ENCODE peak calls at places on chromosomes 13 and 19, in six cellular contexts. One of them, this sample, is unnamed.

GRCh38 chr19:46372901-46373572 is 26.1 kb downstream of the PPP5C start:
- DNase-seq in heart left ventricle: no peak
- DNase-seq in cardiac fibroblast: peak; percentile 28
- DNase-seq in activated B cell treated with CpG ODN at 0.5 μM for 24 hours: no peak
- DNase-seq in adrenal gland: peak; percentile 55
- DNase-seq in fibroblast of mammary gland: peak; percentile 62
- DNase-seq in this sample: no peak

GRCh38 chr13:56988543-56988942 is 152.2 kb upstream of the PRR20A start:
- DNase-seq in cardiac fibroblast: no peak
- DNase-seq in heart left ventricle: no peak
- DNase-seq in fibroblast of mammary gland: no peak
- DNase-seq in activated B cell treated with CpG ODN at 0.5 μM for 24 hours: no peak
- DNase-seq in adrenal gland: no peak
- DNase-seq in this sample: no peak

GRCh38 chr19:11506101-11506555 is 489 bp upstream of the ZNF653 start:
- DNase-seq in heart left ventricle: peak; percentile 25
- DNase-seq in adrenal gland: no peak
- DNase-seq in cardiac fibroblast: no peak
- DNase-seq in activated B cell treated with CpG ODN at 0.5 μM for 24 hours: no peak
- DNase-seq in fibroblast of mammary gland: no peak
- DNase-seq in this sample: no peak

GRCh38 chr13:43472980-43473379 is 313.8 kb downstream of the ENOX1 start:
- DNase-seq in heart left ventricle: no peak
- DNase-seq in fibroblast of mammary gland: no peak
- DNase-seq in cardiac fibroblast: peak; percentile 3
- DNase-seq in adrenal gland: no peak
- DNase-seq in activated B cell treated with CpG ODN at 0.5 μM for 24 hours: no peak
- DNase-seq in this sample: no peak

GRCh38 chr13:45200701-45201230 is at the start of gene KCTD4:
- DNase-seq in heart left ventricle: no peak
- DNase-seq in cardiac fibroblast: peak; percentile 32
- DNase-seq in activated B cell treated with CpG ODN at 0.5 μM for 24 hours: no peak
- DNase-seq in fibroblast of mammary gland: no peak
- DNase-seq in adrenal gland: no peak
- DNase-seq in this sample: no peak

GRCh38 chr13:28421674-28422410 is 73.1 kb downstream of the FLT1 start:
- DNase-seq in cardiac fibroblast: no peak
- DNase-seq in heart left ventricle: no peak
- DNase-seq in fibroblast of mammary gland: no peak
- DNase-seq in adrenal gland: no peak
- DNase-seq in activated B cell treated with CpG ODN at 0.5 μM for 24 hours: no peak
- DNase-seq in this sample: no peak

GRCh38 chr13:71799320-71799719 is 67.7 kb downstream of the DACH1 start:
- DNase-seq in heart left ventricle: no peak
- DNase-seq in fibroblast of mammary gland: no peak
- DNase-seq in cardiac fibroblast: no peak
- DNase-seq in adrenal gland: no peak
- DNase-seq in activated B cell treated with CpG ODN at 0.5 μM for 24 hours: no peak
- DNase-seq in this sample: no peak

GRCh38 chr13:77055158-77055557 is 28.2 kb upstream of the FBXL3 start:
- DNase-seq in adrenal gland: no peak
- DNase-seq in activated B cell treated with CpG ODN at 0.5 μM for 24 hours: no peak
- DNase-seq in fibroblast of mammary gland: no peak
- DNase-seq in heart left ventricle: no peak
- DNase-seq in cardiac fibroblast: no peak
- DNase-seq in this sample: no peak

GRCh38 chr19:38685666-38686529 is 38.4 kb downstream of the ACTN4 start:
- DNase-seq in fibroblast of mammary gland: peak; percentile 67
- DNase-seq in cardiac fibroblast: peak; percentile 83
- DNase-seq in activated B cell treated with CpG ODN at 0.5 μM for 24 hours: no peak
- DNase-seq in heart left ventricle: no peak
- DNase-seq in adrenal gland: no peak
- DNase-seq in this sample: no peak

GRCh38 chr19:1360126-1360817 is 23.4 kb upstream of the NDUFS7 start:
- DNase-seq in fibroblast of mammary gland: no peak
- DNase-seq in heart left ventricle: no peak
- DNase-seq in cardiac fibroblast: peak; percentile 24
- DNase-seq in adrenal gland: no peak
- DNase-seq in activated B cell treated with CpG ODN at 0.5 μM for 24 hours: no peak
- DNase-seq in this sample: no peak

DNA sequence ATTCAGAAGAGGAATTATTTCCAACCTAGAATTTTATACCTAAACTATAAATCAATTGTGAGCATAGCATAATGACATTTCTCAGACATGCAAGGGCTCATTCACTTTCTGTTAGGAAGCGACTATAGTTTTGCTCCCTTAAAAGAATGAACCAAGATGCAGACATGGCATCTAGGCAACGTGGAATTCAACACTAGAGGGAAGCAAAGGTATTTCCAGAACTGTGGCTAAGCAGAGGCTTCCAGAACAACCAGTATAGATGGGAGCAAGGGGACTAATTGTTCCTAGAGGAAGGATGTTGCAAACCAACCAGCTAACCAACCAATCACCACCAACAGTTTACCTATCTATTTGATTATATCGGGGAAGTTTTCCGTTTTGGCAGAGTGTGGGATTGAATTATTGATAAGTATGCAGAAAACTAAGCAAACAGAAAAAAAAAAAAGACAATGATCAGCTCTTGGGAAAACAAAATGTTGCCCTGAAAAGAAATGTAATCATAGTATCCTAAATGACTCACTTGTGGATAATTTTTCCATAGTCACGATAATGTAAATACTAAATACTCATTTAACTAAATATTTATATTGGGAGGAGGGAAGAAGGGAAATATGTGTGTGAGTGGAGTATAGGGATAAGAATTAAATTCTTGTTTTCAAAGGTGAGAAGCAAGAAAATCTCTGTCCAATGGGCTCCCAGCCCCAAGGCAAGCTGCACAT is 21.1 kb downstream of the ARL11 start:
- DNase-seq in cardiac fibroblast: peak; percentile 67
- DNase-seq in fibroblast of mammary gland: peak; percentile 58
- DNase-seq in adrenal gland: no peak
- DNase-seq in activated B cell treated with CpG ODN at 0.5 μM for 24 hours: no peak
- DNase-seq in heart left ventricle: no peak
- DNase-seq in this sample: no peak
- TF ChIP-seq CTCF in cardiac fibroblast: peak; percentile 56
- TF ChIP-seq CTCF in fibroblast of mammary gland: peak; percentile 57
- TF ChIP-seq CTCF in adrenal gland: peak; percentile 24
- TF ChIP-seq CTCF in activated B cell treated with CpG ODN at 0.5 μM for 24 hours: no peak
- TF ChIP-seq CTCF in heart left ventricle: peak; percentile 37
- TF ChIP-seq CTCF in this sample: no peak

DNA sequence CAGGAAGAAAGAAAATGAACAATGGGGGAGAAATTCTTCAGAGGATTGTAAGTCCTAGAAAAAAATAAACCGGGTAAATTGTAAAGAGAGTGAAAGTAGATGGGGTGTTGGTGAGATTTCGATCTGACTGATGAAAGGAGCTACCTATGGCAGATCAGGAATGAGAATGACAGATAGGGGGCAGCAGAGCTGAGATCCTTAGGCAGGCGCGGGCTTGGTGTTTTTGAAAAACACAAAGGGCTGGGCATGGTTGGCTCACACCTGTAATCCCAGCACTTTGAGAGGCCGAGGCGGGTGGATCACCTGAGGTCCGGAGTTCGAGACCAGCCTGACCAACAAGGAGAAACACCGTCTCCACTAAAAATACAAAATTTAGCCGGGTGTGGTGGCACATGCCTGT is 1468.6 kb upstream of the SLC10A2 start:
- DNase-seq in activated B cell treated with CpG ODN at 0.5 μM for 24 hours: no peak
- DNase-seq in cardiac fibroblast: no peak
- DNase-seq in heart left ventricle: no peak
- DNase-seq in fibroblast of mammary gland: no peak
- DNase-seq in adrenal gland: no peak
- DNase-seq in this sample: no peak
- TF ChIP-seq CTCF in activated B cell treated with CpG ODN at 0.5 μM for 24 hours: no peak
- TF ChIP-seq CTCF in cardiac fibroblast: no peak
- TF ChIP-seq CTCF in heart left ventricle: no peak
- TF ChIP-seq CTCF in fibroblast of mammary gland: no peak
- TF ChIP-seq CTCF in adrenal gland: no peak
- TF ChIP-seq CTCF in this sample: no peak

GRCh38 chr13:76017861-76018556 is 381.9 kb downstream of the LMO7 start:
- DNase-seq in fibroblast of mammary gland: no peak
- DNase-seq in activated B cell treated with CpG ODN at 0.5 μM for 24 hours: no peak
- DNase-seq in cardiac fibroblast: no peak
- DNase-seq in heart left ventricle: no peak
- DNase-seq in adrenal gland: no peak
- DNase-seq in this sample: no peak

GRCh38 chr13:76023644-76024043 is 387.5 kb downstream of the LMO7 start:
- DNase-seq in heart left ventricle: no peak
- DNase-seq in adrenal gland: no peak
- DNase-seq in activated B cell treated with CpG ODN at 0.5 μM for 24 hours: no peak
- DNase-seq in fibroblast of mammary gland: no peak
- DNase-seq in cardiac fibroblast: no peak
- DNase-seq in this sample: no peak

GRCh38 chr13:76016799-76017198 is 380.7 kb downstream of the LMO7 start:
- DNase-seq in adrenal gland: peak; percentile 54
- DNase-seq in activated B cell treated with CpG ODN at 0.5 μM for 24 hours: no peak
- DNase-seq in fibroblast of mammary gland: peak; percentile 53
- DNase-seq in cardiac fibroblast: peak; percentile 40
- DNase-seq in heart left ventricle: no peak
- DNase-seq in this sample: peak; percentile 16

GRCh38 chr13:76020421-76020955 is 384.4 kb downstream of the LMO7 start:
- DNase-seq in cardiac fibroblast: no peak
- DNase-seq in activated B cell treated with CpG ODN at 0.5 μM for 24 hours: no peak
- DNase-seq in fibroblast of mammary gland: no peak
- DNase-seq in adrenal gland: no peak
- DNase-seq in heart left ventricle: no peak
- DNase-seq in this sample: no peak

DNA sequence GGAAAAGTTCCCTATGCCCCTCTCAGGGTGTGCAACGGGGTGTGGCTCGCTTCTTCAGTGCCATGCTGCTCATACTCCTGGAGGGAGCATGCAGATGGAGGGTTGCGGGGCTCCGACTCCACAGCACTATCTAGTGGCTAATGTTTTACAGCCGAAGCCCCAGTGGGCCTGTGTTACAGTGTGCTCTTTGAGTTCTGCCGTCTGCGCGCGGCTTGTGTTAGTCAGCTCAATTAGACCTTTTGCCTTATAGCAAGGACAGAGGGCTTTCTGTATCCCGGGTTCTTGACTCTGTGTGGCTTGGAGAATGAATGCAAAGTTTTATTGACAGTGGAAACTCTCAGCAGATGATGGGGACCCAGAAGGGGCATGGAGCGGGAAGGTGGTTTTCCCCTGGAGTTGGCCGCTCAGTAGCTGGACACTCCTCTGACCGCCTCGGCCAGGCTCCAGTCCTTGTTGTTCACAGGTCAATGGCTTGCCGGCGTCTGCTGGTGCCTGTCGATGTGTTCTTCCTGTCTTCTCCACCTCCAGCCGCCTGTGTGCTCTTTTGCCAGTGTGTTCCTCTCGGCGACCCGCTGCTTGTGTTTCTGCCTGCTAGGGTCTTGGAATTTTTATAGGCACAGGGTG is 383.4 kb downstream of the LMO7 start:
- DNase-seq in cardiac fibroblast: no peak
- DNase-seq in adrenal gland: peak; percentile 62
- DNase-seq in activated B cell treated with CpG ODN at 0.5 μM for 24 hours: no peak
- DNase-seq in fibroblast of mammary gland: peak; percentile 17
- DNase-seq in heart left ventricle: no peak
- DNase-seq in this sample: no peak
- TF ChIP-seq CTCF in cardiac fibroblast: peak; percentile 37
- TF ChIP-seq CTCF in adrenal gland: peak; percentile 13
- TF ChIP-seq CTCF in activated B cell treated with CpG ODN at 0.5 μM for 24 hours: no peak
- TF ChIP-seq CTCF in fibroblast of mammary gland: peak; percentile 21
- TF ChIP-seq CTCF in heart left ventricle: no peak
- TF ChIP-seq CTCF in this sample: peak; percentile 28

GRCh38 chr19:53365899-53366493 is 491 bp downstream of the ZNF525 start:
- DNase-seq in fibroblast of mammary gland: no peak
- DNase-seq in activated B cell treated with CpG ODN at 0.5 μM for 24 hours: no peak
- DNase-seq in adrenal gland: no peak
- DNase-seq in heart left ventricle: peak; percentile 27
- DNase-seq in cardiac fibroblast: peak; percentile 17
- DNase-seq in this sample: no peak

DNA sequence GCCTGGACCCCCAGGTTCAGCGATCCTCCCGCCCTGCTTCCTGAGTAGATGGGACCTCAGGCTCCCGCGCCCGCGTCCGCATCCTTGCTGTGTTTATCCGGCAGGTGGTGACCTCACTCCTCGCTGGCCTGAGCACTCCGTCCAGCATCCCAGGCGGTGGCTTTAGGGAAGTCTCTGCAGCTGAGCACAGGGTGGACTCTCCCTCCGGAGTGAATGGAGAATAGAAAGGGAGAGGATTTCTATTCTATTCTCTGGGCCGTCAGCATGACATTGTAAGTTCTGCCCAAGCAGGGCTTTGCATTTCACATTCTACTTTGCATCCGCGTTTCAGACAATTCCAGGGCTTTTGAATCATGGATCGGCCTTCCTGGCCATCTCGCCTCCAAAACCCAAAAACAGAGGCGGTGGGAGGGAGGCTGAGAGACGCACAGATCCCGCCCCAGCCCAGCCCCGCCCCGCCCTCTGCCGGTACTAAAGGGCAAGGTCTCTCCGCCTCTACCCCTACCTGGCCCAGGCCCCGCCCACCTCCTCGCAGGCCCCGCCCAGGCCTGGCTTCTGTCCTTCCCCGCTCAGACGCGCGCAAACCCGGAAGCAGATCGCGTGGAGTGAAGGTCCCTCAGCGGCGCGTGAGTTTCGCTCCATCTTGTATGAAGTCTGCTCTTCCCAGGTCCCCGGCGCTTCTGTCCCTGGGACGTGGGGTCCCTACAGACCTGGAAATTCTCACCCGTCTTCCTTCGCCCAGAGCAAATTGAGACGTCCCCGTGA is at the start of gene ZNF525:
- DNase-seq in fibroblast of mammary gland: peak; percentile 52
- DNase-seq in activated B cell treated with CpG ODN at 0.5 μM for 24 hours: peak; percentile 98
- DNase-seq in cardiac fibroblast: peak; percentile 80
- DNase-seq in adrenal gland: peak; percentile 95
- DNase-seq in heart left ventricle: peak; percentile 88
- DNase-seq in this sample: peak; percentile 97
- TF ChIP-seq CTCF in fibroblast of mammary gland: peak; percentile 7
- TF ChIP-seq CTCF in activated B cell treated with CpG ODN at 0.5 μM for 24 hours: no peak
- TF ChIP-seq CTCF in cardiac fibroblast: no peak
- TF ChIP-seq CTCF in adrenal gland: peak; percentile 33
- TF ChIP-seq CTCF in heart left ventricle: peak; percentile 4
- TF ChIP-seq CTCF in this sample: no peak

DNA sequence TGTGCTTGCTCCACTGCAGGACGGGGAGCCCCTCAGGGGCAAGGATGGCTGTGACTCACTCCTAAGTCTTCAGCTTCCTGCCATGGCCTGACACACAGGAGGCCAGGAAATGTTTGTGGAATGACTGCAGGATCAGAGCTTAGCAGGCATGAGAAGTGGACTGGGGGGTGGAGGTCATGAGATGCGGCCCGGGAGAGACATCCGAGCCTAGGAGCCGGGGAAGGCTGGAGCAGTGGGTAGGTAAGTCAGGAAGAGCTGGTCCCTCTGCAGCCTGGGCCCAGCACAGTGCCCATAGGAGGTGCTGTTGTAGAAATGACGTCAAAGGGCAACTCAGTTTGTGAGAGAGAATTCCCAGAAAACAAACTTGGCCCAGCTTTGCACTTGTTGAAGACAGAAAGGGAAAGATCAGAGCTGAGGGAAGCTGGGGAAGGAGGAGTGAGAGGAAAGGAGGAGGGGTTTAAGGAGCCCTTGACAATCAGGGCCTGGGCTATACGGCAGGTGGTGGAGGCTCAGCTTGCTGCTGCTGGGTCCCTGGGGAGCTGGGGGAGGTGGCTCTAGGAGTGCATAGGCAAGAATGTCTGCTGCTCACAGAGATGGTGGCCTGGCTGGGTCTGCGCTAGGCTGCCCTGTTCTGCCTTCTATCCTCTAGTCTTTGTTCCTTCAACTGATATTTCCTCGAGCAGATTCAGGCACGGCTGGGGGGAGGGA is 18.5 kb downstream of the POU2F2 start:
- DNase-seq in adrenal gland: no peak
- DNase-seq in cardiac fibroblast: peak; percentile 92
- DNase-seq in heart left ventricle: no peak
- DNase-seq in fibroblast of mammary gland: peak; percentile 98
- DNase-seq in activated B cell treated with CpG ODN at 0.5 μM for 24 hours: peak; percentile 68
- DNase-seq in this sample: peak; percentile 74
- TF ChIP-seq CTCF in adrenal gland: no peak
- TF ChIP-seq CTCF in cardiac fibroblast: peak; percentile 15
- TF ChIP-seq CTCF in heart left ventricle: no peak
- TF ChIP-seq CTCF in fibroblast of mammary gland: peak; percentile 36
- TF ChIP-seq CTCF in activated B cell treated with CpG ODN at 0.5 μM for 24 hours: no peak
- TF ChIP-seq CTCF in this sample: no peak